ENCODE peak calls at places on chromosomes 11 and 22, in seven cellular contexts. One of them, this sample, is unnamed.

GRCh38 chr22:30104501-30105156 is 24.4 kb downstream of the HORMAD2 start:
- DNase-seq in HFFc6: no peak
- DNase-seq in progenitor cell of endocrine pancreas: no peak
- DNase-seq in WTC11: no peak
- DNase-seq in fibroblast of pulmonary artery: no peak
- DNase-seq in A549: no peak
- DNase-seq in GM13976: no peak
- DNase-seq in this sample: no peak

GRCh38 chr11:7495997-7496545 is 10.8 kb downstream of the OLFML1 start:
- DNase-seq in HFFc6: no peak
- DNase-seq in progenitor cell of endocrine pancreas: no peak
- DNase-seq in WTC11: no peak
- DNase-seq in fibroblast of pulmonary artery: no peak
- DNase-seq in A549: no peak
- DNase-seq in GM13976: peak
- DNase-seq in this sample: no peak

GRCh38 chr11:36141161-36141560 is 148.1 kb downstream of the COMMD9 start:
- DNase-seq in HFFc6: no peak
- DNase-seq in progenitor cell of endocrine pancreas: no peak
- DNase-seq in WTC11: no peak
- DNase-seq in fibroblast of pulmonary artery: no peak
- DNase-seq in A549: no peak
- DNase-seq in GM13976: no peak
- DNase-seq in this sample: no peak

GRCh38 chr11:86341382-86341781 is 33.3 kb upstream of the CCDC81 start:
- DNase-seq in HFFc6: no peak
- DNase-seq in progenitor cell of endocrine pancreas: no peak
- DNase-seq in WTC11: no peak
- DNase-seq in fibroblast of pulmonary artery: no peak
- DNase-seq in A549: no peak
- DNase-seq in GM13976: no peak
- DNase-seq in this sample: no peak

GRCh38 chr22:50544746-50545253 is 899 bp upstream of the KLHDC7B start:
- DNase-seq in HFFc6: no peak
- DNase-seq in progenitor cell of endocrine pancreas: no peak
- DNase-seq in WTC11: no peak
- DNase-seq in fibroblast of pulmonary artery: no peak
- DNase-seq in A549: no peak
- DNase-seq in GM13976: peak
- DNase-seq in this sample: no peak

GRCh38 chr11:60657880-60658279 is 41.5 kb upstream of the MS4A8 start:
- DNase-seq in HFFc6: no peak
- DNase-seq in progenitor cell of endocrine pancreas: no peak
- DNase-seq in WTC11: no peak
- DNase-seq in fibroblast of pulmonary artery: no peak
- DNase-seq in A549: no peak
- DNase-seq in GM13976: no peak
- DNase-seq in this sample: no peak

GRCh38 chr11:96188625-96189006 is 154.4 kb downstream of the MAML2 start:
- DNase-seq in HFFc6: peak
- DNase-seq in progenitor cell of endocrine pancreas: no peak
- DNase-seq in WTC11: no peak
- DNase-seq in fibroblast of pulmonary artery: peak
- DNase-seq in A549: no peak
- DNase-seq in GM13976: peak
- DNase-seq in this sample: no peak

GRCh38 chr11:78290293-78291176 is 101.8 kb downstream of the USP35 start:
- DNase-seq in HFFc6: peak
- DNase-seq in progenitor cell of endocrine pancreas: no peak
- DNase-seq in WTC11: no peak
- DNase-seq in fibroblast of pulmonary artery: peak
- DNase-seq in A549: no peak
- DNase-seq in GM13976: no peak
- DNase-seq in this sample: no peak

GRCh38 chr11:112057170-112057569 is 16.6 kb downstream of the PIH1D2 start:
- DNase-seq in HFFc6: no peak
- DNase-seq in progenitor cell of endocrine pancreas: no peak
- DNase-seq in WTC11: no peak
- DNase-seq in fibroblast of pulmonary artery: no peak
- DNase-seq in A549: no peak
- DNase-seq in GM13976: no peak
- DNase-seq in this sample: no peak

GRCh38 chr22:28989035-28989464 is 72.6 kb downstream of the C22orf31 start:
- DNase-seq in HFFc6: no peak
- DNase-seq in progenitor cell of endocrine pancreas: no peak
- DNase-seq in WTC11: peak
- DNase-seq in fibroblast of pulmonary artery: peak
- DNase-seq in A549: no peak
- DNase-seq in GM13976: no peak
- DNase-seq in this sample: no peak

GRCh38 chr11:58028687-58029411 is 1.9 kb upstream of the OR6Q1 start:
- DNase-seq in HFFc6: no peak
- DNase-seq in progenitor cell of endocrine pancreas: no peak
- DNase-seq in WTC11: no peak
- DNase-seq in fibroblast of pulmonary artery: no peak
- DNase-seq in A549: no peak
- DNase-seq in GM13976: no peak
- DNase-seq in this sample: no peak

GRCh38 chr11:834371-835316 is 1.9 kb downstream of the CD151 start:
- DNase-seq in HFFc6: peak
- DNase-seq in progenitor cell of endocrine pancreas: no peak
- DNase-seq in WTC11: no peak
- DNase-seq in fibroblast of pulmonary artery: peak
- DNase-seq in A549: peak
- DNase-seq in GM13976: no peak
- DNase-seq in this sample: no peak

GRCh38 chr11:131759140-131759539 is 388.7 kb downstream of the NTM start:
- DNase-seq in HFFc6: no peak
- DNase-seq in progenitor cell of endocrine pancreas: no peak
- DNase-seq in WTC11: no peak
- DNase-seq in fibroblast of pulmonary artery: no peak
- DNase-seq in A549: no peak
- DNase-seq in GM13976: no peak
- DNase-seq in this sample: no peak

GRCh38 chr11:122071680-122072321 is 44.2 kb downstream of the BLID start:
- DNase-seq in HFFc6: no peak
- DNase-seq in progenitor cell of endocrine pancreas: no peak
- DNase-seq in WTC11: peak
- DNase-seq in fibroblast of pulmonary artery: no peak
- DNase-seq in A549: no peak
- DNase-seq in GM13976: no peak
- DNase-seq in this sample: no peak

GRCh38 chr11:78187366-78188011 is 937 bp downstream of the KCTD21 start:
- DNase-seq in HFFc6: no peak
- DNase-seq in progenitor cell of endocrine pancreas: no peak
- DNase-seq in WTC11: no peak
- DNase-seq in fibroblast of pulmonary artery: no peak
- DNase-seq in A549: no peak
- DNase-seq in GM13976: peak
- DNase-seq in this sample: no peak

GRCh38 chr11:134025086-134025437 is 43.8 kb upstream of the JAM3 start:
- DNase-seq in HFFc6: no peak
- DNase-seq in progenitor cell of endocrine pancreas: no peak
- DNase-seq in WTC11: no peak
- DNase-seq in fibroblast of pulmonary artery: no peak
- DNase-seq in A549: no peak
- DNase-seq in GM13976: no peak
- DNase-seq in this sample: no peak

GRCh38 chr11:69383946-69384547 is 90.1 kb downstream of the MYEOV start:
- DNase-seq in HFFc6: no peak
- DNase-seq in progenitor cell of endocrine pancreas: no peak
- DNase-seq in WTC11: no peak
- DNase-seq in fibroblast of pulmonary artery: no peak
- DNase-seq in A549: no peak
- DNase-seq in GM13976: no peak
- DNase-seq in this sample: no peak

GRCh38 chr11:94544832-94545640 is 1.3 kb downstream of the FUT4 start:
- DNase-seq in HFFc6: no peak
- DNase-seq in progenitor cell of endocrine pancreas: peak
- DNase-seq in WTC11: peak
- DNase-seq in fibroblast of pulmonary artery: no peak
- DNase-seq in A549: no peak
- DNase-seq in GM13976: no peak
- DNase-seq in this sample: no peak

GRCh38 chr11:108069947-108070346 is 51.4 kb upstream of the ACAT1 start:
- DNase-seq in HFFc6: peak
- DNase-seq in progenitor cell of endocrine pancreas: no peak
- DNase-seq in WTC11: no peak
- DNase-seq in fibroblast of pulmonary artery: peak
- DNase-seq in A549: no peak
- DNase-seq in GM13976: no peak
- DNase-seq in this sample: no peak

GRCh38 chr11:113880966-113881365 is 5.6 kb upstream of the USP28 start:
- DNase-seq in HFFc6: no peak
- DNase-seq in progenitor cell of endocrine pancreas: no peak
- DNase-seq in WTC11: no peak
- DNase-seq in fibroblast of pulmonary artery: no peak
- DNase-seq in A549: no peak
- DNase-seq in GM13976: no peak
- DNase-seq in this sample: no peak

GRCh38 chr11:106447631-106448191 is 370.2 kb downstream of the AASDHPPT start:
- DNase-seq in HFFc6: peak
- DNase-seq in progenitor cell of endocrine pancreas: no peak
- DNase-seq in WTC11: no peak
- DNase-seq in fibroblast of pulmonary artery: no peak
- DNase-seq in A549: no peak
- DNase-seq in GM13976: no peak
- DNase-seq in this sample: no peak

GRCh38 chr11:64306876-64307622 is 1.7 kb downstream of the ESRRA start:
- DNase-seq in HFFc6: no peak
- DNase-seq in progenitor cell of endocrine pancreas: no peak
- DNase-seq in WTC11: no peak
- DNase-seq in fibroblast of pulmonary artery: peak
- DNase-seq in A549: peak
- DNase-seq in GM13976: no peak
- DNase-seq in this sample: no peak

GRCh38 chr11:64305075-64305690 is at the start of gene ESRRA:
- DNase-seq in HFFc6: peak
- DNase-seq in progenitor cell of endocrine pancreas: peak
- DNase-seq in WTC11: peak
- DNase-seq in fibroblast of pulmonary artery: peak
- DNase-seq in A549: peak
- DNase-seq in GM13976: peak
- DNase-seq in this sample: peak

GRCh38 chr11:64304316-64305072 is 830 bp upstream of the ESRRA start:
- DNase-seq in HFFc6: peak
- DNase-seq in progenitor cell of endocrine pancreas: peak
- DNase-seq in WTC11: peak
- DNase-seq in fibroblast of pulmonary artery: peak
- DNase-seq in A549: peak
- DNase-seq in GM13976: peak
- DNase-seq in this sample: peak

GRCh38 chr11:64306563-64306875 is 1.2 kb downstream of the ESRRA start:
- DNase-seq in HFFc6: no peak
- DNase-seq in progenitor cell of endocrine pancreas: no peak
- DNase-seq in WTC11: no peak
- DNase-seq in fibroblast of pulmonary artery: no peak
- DNase-seq in A549: no peak
- DNase-seq in GM13976: no peak
- DNase-seq in this sample: no peak

GRCh38 chr11:64305691-64306562 is 603 bp downstream of the ESRRA start:
- DNase-seq in HFFc6: no peak
- DNase-seq in progenitor cell of endocrine pancreas: peak
- DNase-seq in WTC11: peak
- DNase-seq in fibroblast of pulmonary artery: peak
- DNase-seq in A549: peak
- DNase-seq in GM13976: no peak
- DNase-seq in this sample: peak
- TF ChIP-seq CTCF in HFFc6: peak
- TF ChIP-seq CTCF in progenitor cell of endocrine pancreas: peak
- TF ChIP-seq CTCF in WTC11: peak
- TF ChIP-seq CTCF in fibroblast of pulmonary artery: no peak
- TF ChIP-seq CTCF in A549: peak
- TF ChIP-seq CTCF in GM13976: peak
- TF ChIP-seq CTCF in this sample: peak

GRCh38 chr11:13310443-13310842 is 32.9 kb downstream of the BMAL1 start:
- DNase-seq in HFFc6: no peak
- DNase-seq in progenitor cell of endocrine pancreas: no peak
- DNase-seq in WTC11: no peak
- DNase-seq in fibroblast of pulmonary artery: no peak
- DNase-seq in A549: no peak
- DNase-seq in GM13976: no peak
- DNase-seq in this sample: no peak

GRCh38 chr11:13313005-13313819 is 35.6 kb downstream of the BMAL1 start:
- DNase-seq in HFFc6: peak
- DNase-seq in progenitor cell of endocrine pancreas: no peak
- DNase-seq in WTC11: no peak
- DNase-seq in fibroblast of pulmonary artery: no peak
- DNase-seq in A549: no peak
- DNase-seq in GM13976: no peak
- DNase-seq in this sample: no peak

GRCh38 chr11:13309156-13309555 is 31.6 kb downstream of the BMAL1 start:
- DNase-seq in HFFc6: no peak
- DNase-seq in progenitor cell of endocrine pancreas: no peak
- DNase-seq in WTC11: no peak
- DNase-seq in fibroblast of pulmonary artery: no peak
- DNase-seq in A549: no peak
- DNase-seq in GM13976: no peak
- DNase-seq in this sample: no peak

GRCh38 chr11:13308704-13309103 is 31.1 kb downstream of the BMAL1 start:
- DNase-seq in HFFc6: no peak
- DNase-seq in progenitor cell of endocrine pancreas: no peak
- DNase-seq in WTC11: no peak
- DNase-seq in fibroblast of pulmonary artery: no peak
- DNase-seq in A549: no peak
- DNase-seq in GM13976: no peak
- DNase-seq in this sample: no peak

GRCh38 chr11:13311570-13311969 is 34.0 kb downstream of the BMAL1 start:
- DNase-seq in HFFc6: no peak
- DNase-seq in progenitor cell of endocrine pancreas: no peak
- DNase-seq in WTC11: no peak
- DNase-seq in fibroblast of pulmonary artery: no peak
- DNase-seq in A549: no peak
- DNase-seq in GM13976: no peak
- DNase-seq in this sample: no peak
- TF ChIP-seq CTCF in HFFc6: no peak
- TF ChIP-seq CTCF in progenitor cell of endocrine pancreas: no peak
- TF ChIP-seq CTCF in WTC11: no peak
- TF ChIP-seq CTCF in fibroblast of pulmonary artery: no peak
- TF ChIP-seq CTCF in A549: no peak
- TF ChIP-seq CTCF in GM13976: no peak
- TF ChIP-seq CTCF in this sample: no peak

DNA sequence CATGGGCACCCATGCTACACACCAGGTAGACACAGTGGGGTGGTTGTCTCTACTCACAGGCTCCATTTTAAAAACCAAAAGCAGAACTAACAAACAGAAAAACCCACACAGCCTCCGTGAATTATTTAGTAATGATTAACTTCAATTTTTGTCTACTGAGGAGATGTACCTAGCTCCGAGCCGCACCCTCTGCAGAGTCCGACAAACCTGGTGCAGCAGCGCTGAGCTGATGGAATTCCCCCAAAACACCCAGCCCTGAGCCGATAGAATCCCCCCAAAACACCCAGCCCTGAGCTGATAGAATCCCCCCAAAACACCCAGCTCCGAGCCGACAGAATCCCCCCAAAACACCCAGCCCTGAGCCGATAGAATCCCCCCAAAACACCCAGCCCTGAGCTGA is 927.0 kb downstream of the BRD1 start:
- DNase-seq in HFFc6: no peak
- DNase-seq in progenitor cell of endocrine pancreas: no peak
- DNase-seq in WTC11: no peak
- DNase-seq in fibroblast of pulmonary artery: no peak
- DNase-seq in A549: no peak
- DNase-seq in GM13976: no peak
- DNase-seq in this sample: no peak
- TF ChIP-seq CTCF in HFFc6: no peak
- TF ChIP-seq CTCF in progenitor cell of endocrine pancreas: no peak
- TF ChIP-seq CTCF in WTC11: no peak
- TF ChIP-seq CTCF in fibroblast of pulmonary artery: no peak
- TF ChIP-seq CTCF in A549: no peak
- TF ChIP-seq CTCF in GM13976: no peak
- TF ChIP-seq CTCF in this sample: no peak

GRCh38 chr22:23315341-23315917 is 135.1 kb downstream of the BCR start:
- DNase-seq in HFFc6: peak
- DNase-seq in progenitor cell of endocrine pancreas: peak
- DNase-seq in WTC11: peak
- DNase-seq in fibroblast of pulmonary artery: peak
- DNase-seq in A549: peak
- DNase-seq in GM13976: peak
- DNase-seq in this sample: peak
- TF ChIP-seq CTCF in HFFc6: peak
- TF ChIP-seq CTCF in progenitor cell of endocrine pancreas: peak
- TF ChIP-seq CTCF in WTC11: peak
- TF ChIP-seq CTCF in fibroblast of pulmonary artery: peak
- TF ChIP-seq CTCF in A549: peak
- TF ChIP-seq CTCF in GM13976: peak
- TF ChIP-seq CTCF in this sample: no peak